ENCODE peak calls at places on chromosomes 6 and 20, in eight cellular contexts. K is PC-9, C is cardiac muscle cell, F is uterus, L is psoas muscle, Y is stomach, D is MM.1S, I is body of pancreas. B is an unnamed sample. For H3K36me3, the result is how much of the 10 kb centered on the place peaks cover.

GRCh38 chr6:142822882-142823578 is 121.9 kb downstream of the HIVEP2 start:
- DNase-seq in C (no peak), I (no peak), K (no peak), F (no peak), D (no peak), Y (no peak), L (peak), B (no peak)

GRCh38 chr6:26033132-26033941 is 53.9 kb upstream of the HFE start:
- DNase-seq in F (peak), L (peak), D (peak), K (peak), C (peak), I (peak), Y (peak), B (peak)

GRCh38 chr20:21064924-21065323 is 41.2 kb downstream of the LINC00237 start:
- DNase-seq in F (no peak), K (no peak), D (no peak), I (no peak), L (no peak), C (no peak), Y (no peak), B (no peak)

GRCh38 chr20:47019106-47019824 is 124.6 kb downstream of the EYA2 start:
- DNase-seq in Y (no peak), F (peak), I (no peak), D (no peak), C (peak), K (no peak), L (peak), B (peak)

GRCh38 chr6:67433124-67433523 is 1202.0 kb upstream of the ADGRB3 start:
- DNase-seq in Y (no peak), I (no peak), F (no peak), D (no peak), C (no peak), K (no peak), L (no peak), B (no peak)

GRCh38 chr20:32989507-32990283 is 14.5 kb downstream of the SUN5 start:
- DNase-seq in F (no peak), D (no peak), K (no peak), Y (no peak), I (no peak), C (no peak), L (no peak), B (no peak)

GRCh38 chr6:134642217-134642616 is 307.7 kb downstream of the ALDH8A1 start:
- DNase-seq in Y (no peak), K (no peak), I (no peak), L (no peak), C (peak), F (no peak), D (no peak), B (no peak)

GRCh38 chr6:143258945-143259344 is 191.6 kb downstream of the ADAT2 start:
- DNase-seq in F (no peak), Y (no peak), D (no peak), K (no peak), L (no peak), C (no peak), I (no peak), B (no peak)

GRCh38 chr20:54028276-54029011 is 42.0 kb downstream of the BCAS1 start:
- DNase-seq in I (no peak), C (no peak), F (no peak), D (no peak), L (no peak), Y (no peak), K (no peak), B (no peak)

GRCh38 chr6:6711832-6712231 is 123.3 kb downstream of the LY86 start:
- DNase-seq in L (no peak), C (no peak), F (no peak), I (no peak), K (no peak), D (no peak), Y (no peak), B (no peak)

DNA sequence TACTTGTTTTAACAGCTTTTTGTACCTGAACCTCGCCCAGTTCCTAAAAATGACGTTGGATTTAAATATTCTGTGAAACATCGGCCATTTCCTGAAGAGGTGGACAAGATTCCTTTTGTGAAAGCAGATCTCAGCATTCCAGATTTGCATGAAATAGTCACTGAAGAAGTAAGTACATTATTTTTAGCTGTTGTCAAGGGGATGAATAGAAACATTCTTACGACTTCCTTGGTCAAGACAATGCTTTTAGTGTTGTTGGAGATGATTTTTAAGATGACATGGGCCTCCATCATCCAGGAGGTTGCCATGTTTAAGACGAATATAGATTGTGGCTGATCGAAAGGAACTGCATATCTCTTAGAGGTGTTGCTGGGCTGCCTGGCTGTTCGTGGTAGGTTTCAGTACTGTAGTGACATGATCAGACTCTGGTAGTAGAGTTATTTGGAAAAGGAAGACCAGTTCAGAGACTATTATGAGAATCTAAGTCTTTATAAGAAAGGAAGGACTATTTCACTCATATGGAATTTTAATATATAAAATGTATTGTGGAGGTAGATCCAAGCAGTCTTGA is 29.9 kb upstream of the ADIG start:
- DNase-seq in K (no peak), C (no peak), D (no peak), F (no peak), I (no peak), L (no peak), Y (no peak), B (no peak)
- H3K36me3 ChIP-seq in K (half or more), C (half or more), D (under half), F (under half), I (under half), L (under half), Y (half or more), B (half or more)

DNA sequence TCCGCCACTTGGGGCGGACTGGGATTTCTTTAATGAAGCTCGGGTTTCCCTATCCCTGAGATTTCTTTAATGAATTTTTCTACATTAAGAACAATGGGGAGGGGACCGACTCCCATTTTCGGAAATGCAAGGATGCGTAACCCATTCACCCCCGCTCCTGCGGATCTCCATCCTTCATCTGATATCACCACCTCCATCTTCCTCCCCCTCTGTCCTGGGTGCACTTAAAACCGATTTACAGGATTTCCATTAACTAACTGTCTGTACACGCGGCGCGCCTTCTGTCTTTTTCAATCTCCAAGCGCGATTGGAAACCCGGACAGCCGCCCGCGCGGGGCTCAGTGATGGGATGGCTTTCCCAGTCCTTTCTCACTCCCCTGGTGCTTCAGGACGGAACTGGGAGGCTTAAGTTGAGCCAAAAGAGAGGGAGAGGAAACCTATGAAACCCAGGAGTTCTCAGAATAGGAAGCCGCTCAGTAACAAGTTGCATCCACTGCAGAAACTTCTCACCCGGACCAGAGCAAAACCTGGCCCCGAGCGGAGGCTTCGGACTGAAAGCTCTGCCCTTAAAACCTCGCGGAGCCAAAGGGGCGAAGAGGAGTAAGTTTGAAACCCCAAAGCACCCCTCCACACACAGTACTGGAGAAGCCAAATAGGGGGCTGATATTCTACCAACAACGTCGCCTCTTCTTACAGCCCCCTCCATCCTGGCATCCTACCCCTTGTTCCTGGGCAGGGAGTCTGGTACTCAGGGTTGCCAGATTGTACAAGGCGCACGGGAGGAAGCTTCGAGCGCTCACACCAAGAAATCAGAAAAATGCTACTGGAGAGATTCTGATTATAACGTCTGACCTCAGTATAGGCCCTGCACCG is 721 bp upstream of the COL12A1 start:
- DNase-seq in Y (no peak), C (peak), K (no peak), F (peak), L (peak), D (no peak), I (no peak), B (no peak)
- TF ChIP-seq CTCF in Y (no peak), C (no peak), K (no peak), F (no peak), L (no peak), D (no peak), I (no peak), B (no peak)

DNA sequence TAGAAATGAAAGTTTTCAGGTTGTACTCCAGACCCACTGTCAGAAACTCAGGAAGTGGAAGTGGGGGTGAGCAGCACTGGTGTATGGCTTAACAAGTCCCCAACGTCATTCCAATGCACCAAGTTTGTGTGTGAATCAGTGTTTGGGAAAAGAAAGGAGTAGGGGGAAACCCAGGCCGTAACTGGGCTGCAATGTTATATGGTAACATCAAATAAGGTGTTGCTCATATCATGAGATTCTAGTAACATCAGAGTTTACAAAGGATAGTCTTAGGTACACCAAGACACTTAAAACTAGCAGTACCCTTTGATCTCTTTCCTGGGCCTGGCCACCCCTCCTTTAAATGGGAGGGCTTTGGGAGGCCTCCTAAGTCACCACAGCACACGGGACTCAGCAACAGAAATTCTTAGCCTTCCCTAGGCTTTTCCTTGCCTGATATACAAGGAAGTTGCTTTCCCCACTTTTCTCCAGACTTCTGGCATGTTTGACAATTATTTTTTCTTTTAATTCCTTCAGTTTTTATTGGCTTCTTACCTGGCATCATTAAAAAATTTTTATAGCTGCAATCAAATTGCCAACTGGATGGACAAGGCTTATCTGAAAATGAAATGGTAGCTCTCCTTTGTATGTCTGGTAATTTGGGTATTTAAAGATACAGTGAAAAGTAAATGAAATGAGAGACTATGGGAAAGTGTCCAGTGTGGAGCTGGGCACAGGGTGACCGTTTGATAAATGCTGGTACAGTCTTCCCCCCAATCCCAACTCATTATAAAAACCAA is 15.1 kb downstream of the E2F3 start:
- DNase-seq in D (no peak), F (no peak), L (no peak), C (no peak), I (no peak), K (no peak), Y (no peak), B (no peak)
- H3K36me3 ChIP-seq in D (under half), F (under half), L (under half), C (under half), I (under half), K (under half), Y (under half), B (under half)

GRCh38 chr20:35768731-35769664 is 2.8 kb upstream of the PHF20 start:
- DNase-seq in Y (peak), K (peak), F (peak), L (peak), D (no peak), I (peak), C (peak), B (peak)

GRCh38 chr20:35772563-35773058 is 796 bp downstream of the PHF20 start:
- DNase-seq in I (no peak), D (no peak), Y (no peak), L (no peak), C (no peak), K (no peak), F (peak), B (no peak)

GRCh38 chr20:35771367-35771688 is 487 bp upstream of the PHF20 start:
- DNase-seq in D (no peak), F (peak), I (no peak), K (no peak), Y (no peak), L (no peak), C (no peak), B (no peak)

GRCh38 chr20:35773154-35773751 is 1.4 kb downstream of the PHF20 start:
- DNase-seq in F (no peak), D (peak), K (peak), L (no peak), Y (peak), C (peak), I (no peak), B (peak)

GRCh38 chr20:35771689-35772562 is at the start of gene PHF20:
- DNase-seq in F (peak), K (peak), C (peak), D (peak), Y (peak), L (peak), I (peak), B (peak)
- TF ChIP-seq CTCF in F (peak), K (no peak), C (no peak), D (no peak), Y (no peak), L (no peak), I (peak), B (no peak)

DNA sequence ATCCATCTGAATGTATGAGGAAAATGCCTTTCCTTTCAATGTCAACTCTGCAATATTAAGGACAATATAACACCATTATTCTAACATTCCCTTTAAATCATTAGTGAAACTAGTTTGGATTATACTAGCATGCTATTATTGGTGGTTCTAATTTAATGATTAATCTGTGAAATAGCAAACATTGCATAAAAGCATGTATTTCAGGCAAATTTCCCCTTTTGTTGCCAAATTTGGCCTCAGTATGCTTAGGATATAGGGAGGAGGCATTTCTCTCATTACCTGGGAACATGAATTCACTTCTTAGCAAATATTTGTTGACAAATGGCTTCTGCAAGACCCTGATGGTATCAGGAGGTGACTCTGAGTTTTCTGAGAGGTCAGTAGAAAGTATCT is 1.6 kb downstream of the TPMT start:
- DNase-seq in C (no peak), Y (no peak), F (no peak), L (no peak), D (no peak), K (no peak), I (no peak), B (no peak)
- H3K36me3 ChIP-seq in C (under half), Y (under half), F (under half), L (under half), D (under half), K (under half), I (under half), B (under half)

GRCh38 chr6:169287675-169288074 is 34.0 kb upstream of the THBS2 start:
- DNase-seq in I (no peak), L (no peak), F (no peak), D (no peak), K (no peak), C (no peak), Y (no peak), B (no peak)
- TF ChIP-seq CTCF in I (no peak), L (no peak), F (no peak), D (no peak), K (no peak), C (peak), Y (no peak), B (no peak)

B was measured in lung.